ENCODE peak calls at places on chromosomes 5 and 9, in seven cellular contexts. One of them, this sample, is unnamed.
A peak's percentile ranks its signal among the peaks of the same experiment; 100 is the strongest.

GRCh38 chr5:86507574-86507973 is 110.2 kb upstream of the COX7C start:
- DNase-seq in lung microvascular endothelial cell: no peak
- DNase-seq in stimulated activated CD4-positive, alpha-beta T cell treated with anti-CD3 and anti-CD28 coated beads, Interleukin-1b, Interleukin-23, amount 100 ng/mL, for 1 hour: no peak
- DNase-seq in effector memory CD8-positive, alpha-beta T cell: no peak
- DNase-seq in stimulated activated CD8-positive, alpha-beta memory T cell treated with anti-CD3 and anti-CD28 coated beads, Interleukin-12 subunit alpha, Interleukin-12 subunit beta, amount 100 ng/mL, for 1 hour: no peak
- DNase-seq in amniotic epithelial cell: no peak
- DNase-seq in GM23338: no peak
- DNase-seq in this sample: no peak

GRCh38 chr5:14733661-14734060 is 69.1 kb downstream of the OTULIN start:
- DNase-seq in lung microvascular endothelial cell: no peak
- DNase-seq in stimulated activated CD4-positive, alpha-beta T cell treated with anti-CD3 and anti-CD28 coated beads, Interleukin-1b, Interleukin-23, amount 100 ng/mL, for 1 hour: no peak
- DNase-seq in effector memory CD8-positive, alpha-beta T cell: no peak
- DNase-seq in stimulated activated CD8-positive, alpha-beta memory T cell treated with anti-CD3 and anti-CD28 coated beads, Interleukin-12 subunit alpha, Interleukin-12 subunit beta, amount 100 ng/mL, for 1 hour: no peak
- DNase-seq in amniotic epithelial cell: no peak
- DNase-seq in GM23338: no peak
- DNase-seq in this sample: no peak

GRCh38 chr9:88681434-88681833 is 146.5 kb downstream of the NXNL2 start:
- DNase-seq in lung microvascular endothelial cell: no peak
- DNase-seq in stimulated activated CD4-positive, alpha-beta T cell treated with anti-CD3 and anti-CD28 coated beads, Interleukin-1b, Interleukin-23, amount 100 ng/mL, for 1 hour: no peak
- DNase-seq in effector memory CD8-positive, alpha-beta T cell: no peak
- DNase-seq in stimulated activated CD8-positive, alpha-beta memory T cell treated with anti-CD3 and anti-CD28 coated beads, Interleukin-12 subunit alpha, Interleukin-12 subunit beta, amount 100 ng/mL, for 1 hour: no peak
- DNase-seq in amniotic epithelial cell: no peak
- DNase-seq in GM23338: no peak
- DNase-seq in this sample: no peak

GRCh38 chr9:3906437-3907213 is 380.8 kb upstream of the RFX3 start:
- DNase-seq in lung microvascular endothelial cell: peak; percentile 94
- DNase-seq in stimulated activated CD4-positive, alpha-beta T cell treated with anti-CD3 and anti-CD28 coated beads, Interleukin-1b, Interleukin-23, amount 100 ng/mL, for 1 hour: no peak
- DNase-seq in effector memory CD8-positive, alpha-beta T cell: no peak
- DNase-seq in stimulated activated CD8-positive, alpha-beta memory T cell treated with anti-CD3 and anti-CD28 coated beads, Interleukin-12 subunit alpha, Interleukin-12 subunit beta, amount 100 ng/mL, for 1 hour: no peak
- DNase-seq in amniotic epithelial cell: peak; percentile 98
- DNase-seq in GM23338: no peak
- DNase-seq in this sample: no peak

GRCh38 chr9:68996457-68996856 is 17.5 kb downstream of the PRKACG start:
- DNase-seq in lung microvascular endothelial cell: peak; percentile 6
- DNase-seq in stimulated activated CD4-positive, alpha-beta T cell treated with anti-CD3 and anti-CD28 coated beads, Interleukin-1b, Interleukin-23, amount 100 ng/mL, for 1 hour: no peak
- DNase-seq in effector memory CD8-positive, alpha-beta T cell: no peak
- DNase-seq in stimulated activated CD8-positive, alpha-beta memory T cell treated with anti-CD3 and anti-CD28 coated beads, Interleukin-12 subunit alpha, Interleukin-12 subunit beta, amount 100 ng/mL, for 1 hour: no peak
- DNase-seq in amniotic epithelial cell: no peak
- DNase-seq in GM23338: no peak
- DNase-seq in this sample: peak; percentile 21

GRCh38 chr9:95406114-95406513 is 88.6 kb upstream of the FANCC start:
- DNase-seq in lung microvascular endothelial cell: no peak
- DNase-seq in stimulated activated CD4-positive, alpha-beta T cell treated with anti-CD3 and anti-CD28 coated beads, Interleukin-1b, Interleukin-23, amount 100 ng/mL, for 1 hour: no peak
- DNase-seq in effector memory CD8-positive, alpha-beta T cell: no peak
- DNase-seq in stimulated activated CD8-positive, alpha-beta memory T cell treated with anti-CD3 and anti-CD28 coated beads, Interleukin-12 subunit alpha, Interleukin-12 subunit beta, amount 100 ng/mL, for 1 hour: no peak
- DNase-seq in amniotic epithelial cell: peak; percentile 91
- DNase-seq in GM23338: no peak
- DNase-seq in this sample: no peak

GRCh38 chr5:111511174-111512025 is 935 bp downstream of the STARD4 start:
- DNase-seq in lung microvascular endothelial cell: peak; percentile 71
- DNase-seq in stimulated activated CD4-positive, alpha-beta T cell treated with anti-CD3 and anti-CD28 coated beads, Interleukin-1b, Interleukin-23, amount 100 ng/mL, for 1 hour: no peak
- DNase-seq in effector memory CD8-positive, alpha-beta T cell: no peak
- DNase-seq in stimulated activated CD8-positive, alpha-beta memory T cell treated with anti-CD3 and anti-CD28 coated beads, Interleukin-12 subunit alpha, Interleukin-12 subunit beta, amount 100 ng/mL, for 1 hour: peak; percentile 2
- DNase-seq in amniotic epithelial cell: peak; percentile 27
- DNase-seq in GM23338: peak; percentile 17
- DNase-seq in this sample: no peak

GRCh38 chr5:98698359-98698758 is 75.1 kb upstream of the RGMB start:
- DNase-seq in lung microvascular endothelial cell: no peak
- DNase-seq in stimulated activated CD4-positive, alpha-beta T cell treated with anti-CD3 and anti-CD28 coated beads, Interleukin-1b, Interleukin-23, amount 100 ng/mL, for 1 hour: no peak
- DNase-seq in effector memory CD8-positive, alpha-beta T cell: no peak
- DNase-seq in stimulated activated CD8-positive, alpha-beta memory T cell treated with anti-CD3 and anti-CD28 coated beads, Interleukin-12 subunit alpha, Interleukin-12 subunit beta, amount 100 ng/mL, for 1 hour: no peak
- DNase-seq in amniotic epithelial cell: peak; percentile 83
- DNase-seq in GM23338: no peak
- DNase-seq in this sample: no peak

This sample was measured in naive thymus-derived CD4-positive, alpha-beta T cell.